ENCODE peak calls at places on chromosomes 6 and 20, in seven cellular contexts. E is IMR-90, V is cardiac muscle cell, D is fibroblast of lung, P is foreskin fibroblast, T is tibial artery, Q is prostate gland. M is an unnamed sample.

GRCh38 chr6:12582421-12583110 is 134.0 kb upstream of the PHACTR1 start:
- DNase-seq in D (no peak), P (no peak), E (no peak), Q (no peak), V (no peak), T (no peak), M (no peak)

GRCh38 chr20:45104786-45105185 is 3.9 kb upstream of the KCNS1 start:
- DNase-seq in V (peak), E (peak), P (peak), Q (no peak), D (peak), T (no peak), M (no peak)

GRCh38 chr6:139230421-139230840 is 61.4 kb downstream of the TXLNB start:
- DNase-seq in V (peak), E (peak), P (peak), Q (peak), D (peak), T (no peak), M (peak)

GRCh38 chr6:47195251-47195650 is 114.5 kb downstream of the TNFRSF21 start:
- DNase-seq in T (no peak), E (peak), D (peak), P (peak), V (peak), Q (no peak), M (no peak)

GRCh38 chr6:162200945-162201692 is 526.4 kb downstream of the PRKN start:
- DNase-seq in T (no peak), V (no peak), P (no peak), Q (no peak), D (no peak), E (no peak), M (no peak)

GRCh38 chr20:7031222-7031621 is 263.7 kb downstream of the BMP2 start:
- DNase-seq in E (no peak), T (no peak), V (peak), Q (no peak), P (peak), D (no peak), M (no peak)

GRCh38 chr6:144408151-144408550 is 123.0 kb downstream of the UTRN start:
- DNase-seq in D (peak), V (peak), E (peak), T (peak), P (peak), Q (no peak), M (no peak)

GRCh38 chr6:40999498-41000070 is 39.4 kb downstream of the UNC5CL start:
- DNase-seq in P (peak), V (peak), D (peak), T (peak), E (peak), Q (peak), M (no peak)

GRCh38 chr6:101876431-101876830 is 482.9 kb downstream of the GRIK2 start:
- DNase-seq in V (no peak), T (no peak), Q (no peak), D (no peak), E (no peak), P (no peak), M (no peak)

GRCh38 chr20:57476641-57477461 is 48.1 kb downstream of the CTCFL start:
- DNase-seq in D (no peak), V (no peak), Q (no peak), E (no peak), T (peak), P (no peak), M (no peak)

GRCh38 chr6:25112207-25112874 is 166.8 kb upstream of the CARMIL1 start:
- DNase-seq in P (no peak), Q (peak), E (no peak), T (no peak), D (peak), V (no peak), M (no peak)

GRCh38 chr6:44771647-44772415 is 384.3 kb downstream of the CDC5L start:
- DNase-seq in Q (no peak), E (no peak), P (no peak), T (peak), D (no peak), V (peak), M (no peak)

GRCh38 chr6:20548264-20548663 is 14.0 kb downstream of the CDKAL1 start:
- DNase-seq in D (no peak), T (no peak), V (no peak), E (no peak), P (no peak), Q (no peak), M (no peak)

GRCh38 chr6:131116755-131117360 is 18.4 kb upstream of the AKAP7 start:
- DNase-seq in Q (no peak), T (no peak), E (peak), P (peak), V (peak), D (peak), M (no peak)

GRCh38 chr6:153591165-153591564 is 447.9 kb upstream of the OPRM1 start:
- DNase-seq in E (no peak), V (no peak), T (no peak), P (no peak), D (no peak), Q (no peak), M (no peak)

GRCh38 chr6:112249489-112249888 is 4.9 kb downstream of the LAMA4 start:
- DNase-seq in P (no peak), Q (no peak), T (no peak), D (peak), E (peak), V (no peak), M (no peak)

GRCh38 chr6:135243871-135244796 is 63.0 kb downstream of the MYB start:
- DNase-seq in P (no peak), Q (no peak), E (no peak), D (no peak), T (no peak), V (no peak), M (no peak)

GRCh38 chr20:59044295-59044694 is 1.7 kb upstream of the PRELID3B start:
- DNase-seq in T (no peak), Q (no peak), V (no peak), E (no peak), P (no peak), D (no peak), M (no peak)

GRCh38 chr20:59044796-59045195 is 2.2 kb upstream of the PRELID3B start:
- DNase-seq in T (no peak), Q (no peak), P (no peak), D (no peak), V (no peak), E (no peak), M (no peak)

GRCh38 chr20:59042151-59042795 is at the start of gene PRELID3B:
- DNase-seq in Q (no peak), T (peak), D (peak), P (peak), V (peak), E (no peak), M (no peak)

GRCh38 chr20:59043698-59044097 is 1.1 kb upstream of the PRELID3B start:
- DNase-seq in Q (no peak), D (no peak), V (no peak), T (no peak), E (no peak), P (peak), M (no peak)

GRCh38 chr20:59042796-59043621 is 423 bp upstream of the PRELID3B start:
- DNase-seq in D (peak), P (peak), V (peak), E (peak), Q (peak), T (peak), M (peak)
- TF ChIP-seq CTCF in D (no peak), P (no peak), V (no peak), E (peak), Q (peak), T (peak), M (no peak)

GRCh38 chr20:50798650-50799049 is 3.8 kb downstream of the BCAS4 start:
- DNase-seq in P (peak), D (no peak), E (no peak), T (no peak), Q (no peak), V (no peak), M (no peak)
- H3K4me3 ChIP-seq in P (no peak), D (no peak), E (no peak), T (no peak), Q (no peak), V (no peak), M (no peak)

GRCh38 chr20:3687655-3688054 is 5.8 kb upstream of the ADAM33 start:
- DNase-seq in D (peak), E (peak), T (no peak), P (peak), V (peak), Q (no peak), M (no peak)

GRCh38 chr20:3689978-3690377 is 8.2 kb upstream of the ADAM33 start:
- DNase-seq in V (no peak), E (no peak), P (no peak), Q (no peak), T (no peak), D (no peak), M (no peak)

GRCh38 chr20:3690413-3690812 is 8.6 kb upstream of the ADAM33 start:
- DNase-seq in V (no peak), Q (no peak), E (no peak), T (no peak), P (no peak), D (no peak), M (no peak)

GRCh38 chr20:3685341-3685740 is 3.5 kb upstream of the ADAM33 start:
- DNase-seq in Q (no peak), D (peak), P (peak), T (no peak), V (no peak), E (peak), M (no peak)

GRCh38 chr20:3686867-3687321 is 5.1 kb upstream of the ADAM33 start:
- DNase-seq in V (peak), P (peak), D (peak), E (peak), T (peak), Q (peak), M (peak)
- TF ChIP-seq CTCF in V (peak), P (no peak), D (peak), E (peak), T (no peak), Q (no peak), M (peak)

DNA sequence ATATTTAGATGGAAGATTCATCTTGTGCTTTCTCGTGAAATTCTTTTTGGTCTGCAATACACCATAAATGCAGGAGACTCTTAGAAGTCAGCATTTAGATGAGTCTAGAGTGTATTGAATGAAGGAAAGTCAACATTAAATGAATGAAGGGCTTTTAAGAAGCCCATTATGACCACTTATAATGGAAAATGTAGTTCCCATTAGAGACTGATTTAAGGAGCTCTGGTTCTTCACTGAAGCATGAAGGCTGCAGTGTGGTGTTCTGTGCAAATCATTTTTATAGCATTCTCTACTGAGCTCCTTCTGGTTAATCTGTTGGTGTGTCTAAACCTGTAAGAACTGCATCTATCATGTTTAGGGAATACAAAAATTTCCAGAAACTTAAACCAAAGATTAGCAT is 19.7 kb downstream of the NCOA7 start:
- DNase-seq in D (no peak), V (no peak), Q (no peak), P (no peak), T (no peak), E (no peak), M (no peak)
- H3K4me3 ChIP-seq in D (no peak), V (no peak), Q (no peak), P (no peak), T (no peak), E (no peak), M (no peak)

DNA sequence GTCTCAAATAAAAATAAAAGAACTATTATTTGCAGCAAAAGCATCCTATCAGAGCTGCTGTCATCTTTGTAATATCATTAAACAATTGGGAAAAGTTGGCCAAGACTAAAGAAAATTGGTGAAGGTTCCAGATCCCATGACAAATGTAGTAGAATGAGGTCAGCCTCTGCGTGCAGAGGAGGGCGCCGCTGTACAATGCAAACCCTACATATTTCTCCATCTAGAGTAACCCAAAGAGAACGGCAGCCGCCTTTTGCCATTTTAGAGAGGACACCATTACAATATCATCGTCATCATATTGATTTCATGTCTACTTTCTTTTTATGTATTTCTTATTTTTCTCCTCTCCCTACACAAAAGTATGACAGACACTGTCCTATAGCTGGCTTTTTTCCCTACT is 59.5 kb downstream of the ZMYND8 start:
- DNase-seq in T (no peak), Q (no peak), V (peak), E (no peak), D (no peak), P (no peak), M (no peak)
- TF ChIP-seq CTCF in T (no peak), Q (no peak), V (peak), E (no peak), D (no peak), P (no peak), M (no peak)

DNA sequence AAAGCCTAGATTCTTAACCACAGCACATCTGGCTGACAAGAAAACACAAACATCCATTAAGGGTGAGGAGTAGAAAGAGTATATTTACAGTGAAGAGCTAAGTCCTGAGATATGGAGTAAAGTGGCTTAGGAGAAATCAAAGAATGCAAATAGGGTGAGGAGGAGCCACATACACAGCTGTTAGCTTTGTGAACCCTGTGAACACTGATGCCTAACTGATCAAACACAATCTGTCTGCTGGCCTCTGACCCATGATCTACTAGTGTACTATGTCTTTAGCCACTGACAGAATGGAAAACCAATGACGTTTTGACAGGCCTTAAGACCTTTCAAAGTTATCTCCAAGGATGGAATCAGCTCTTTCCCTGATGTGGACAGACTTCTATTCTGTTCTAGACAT is 75.2 kb downstream of the ZHX3 start:
- DNase-seq in P (no peak), E (no peak), Q (no peak), T (no peak), V (no peak), D (no peak), M (no peak)
- H3K4me3 ChIP-seq in P (no peak), E (no peak), Q (no peak), T (no peak), V (no peak), D (no peak), M (no peak)

GRCh38 chr6:32147401-32148132 is 4.2 kb downstream of the PRRT1 start:
- DNase-seq in V (no peak), T (no peak), P (no peak), D (no peak), E (no peak), Q (no peak), M (no peak)
- TF ChIP-seq CTCF in V (no peak), T (no peak), P (no peak), D (no peak), E (no peak), Q (no peak), M (no peak)

GRCh38 chr6:35776364-35777215 is at the start of gene CLPSL2:
- DNase-seq in D (no peak), E (no peak), Q (no peak), P (peak), V (peak), T (no peak), M (no peak)
- H3K4me3 ChIP-seq in D (peak), E (peak), Q (peak), P (peak), V (peak), T (peak), M (no peak)

GRCh38 chr6:37365791-37366190 is 12.0 kb downstream of the RNF8 start:
- DNase-seq in V (peak), T (no peak), E (peak), D (peak), P (peak), Q (no peak), M (no peak)
- TF ChIP-seq CTCF in V (peak), T (no peak), E (peak), D (peak), P (peak), Q (no peak), M (peak)